ENCODE peak calls at places on chromosomes 11 and 22, in ten cellular contexts. O is Karpas-422; K is Kasumi-1; H is cardiac muscle cell; Y is body of pancreas; F is T-helper 2 cell; T is NCI-H460; L is stimulated activated CD4-positive, alpha-beta T cell treated with anti-CD3 and anti-CD28 coated beads, Interleukin-1b, Interleukin-23, amount 100 ng/mL, for 24 hours; C is foreskin keratinocyte; G is A172. V is an unnamed sample.

GRCh38 chr22:19884161-19884953 is 29.7 kb upstream of the GNB1L start:
- DNase-seq in O (no peak), L (no peak), T (no peak), C (no peak), H (no peak), K (no peak), G (no peak), Y (peak), F (no peak), V (no peak)

GRCh38 chr22:28440517-28441366 is 238.9 kb downstream of the TTC28 start:
- DNase-seq in C (no peak), K (no peak), Y (peak), O (no peak), G (no peak), H (peak), L (no peak), T (no peak), F (no peak), V (no peak)

GRCh38 chr11:126113515-126113957 is 50.9 kb upstream of the CDON start:
- DNase-seq in C (peak), Y (peak), H (peak), F (no peak), K (no peak), L (no peak), G (peak), T (peak), O (no peak), V (peak)

GRCh38 chr11:128039140-128040021 is 548.0 kb downstream of the ETS1 start:
- DNase-seq in G (peak), O (no peak), F (peak), K (peak), H (peak), C (no peak), Y (no peak), T (no peak), L (peak), V (peak)

GRCh38 chr22:44711701-44712100 is 9.7 kb downstream of the PRR5 start:
- DNase-seq in O (no peak), C (no peak), Y (no peak), H (no peak), F (no peak), T (no peak), K (no peak), G (no peak), L (no peak), V (no peak)

GRCh38 chr11:10666556-10666955 is 27.0 kb downstream of the IRAG1 start:
- DNase-seq in K (no peak), H (no peak), O (no peak), F (no peak), G (no peak), C (no peak), T (peak), L (no peak), Y (no peak), V (no peak)

GRCh38 chr11:93986716-93987115 is 34.4 kb upstream of the HEPHL1 start:
- DNase-seq in H (peak), G (peak), T (no peak), F (no peak), K (no peak), L (no peak), C (no peak), O (no peak), Y (peak), V (no peak)

GRCh38 chr11:1167256-1167655 is 9.5 kb downstream of the MUC5AC start:
- DNase-seq in G (no peak), K (no peak), L (no peak), C (no peak), Y (peak), F (no peak), O (no peak), T (no peak), H (no peak), V (no peak)

GRCh38 chr11:36264601-36265344 is 24.5 kb downstream of the COMMD9 start:
- DNase-seq in O (no peak), G (no peak), C (no peak), F (no peak), L (no peak), T (no peak), K (no peak), Y (no peak), H (no peak), V (no peak)

GRCh38 chr11:118212131-118212725 is 12.6 kb downstream of the JAML start:
- DNase-seq in G (no peak), C (no peak), F (no peak), T (no peak), K (no peak), O (peak), L (no peak), Y (no peak), H (no peak), V (no peak)

GRCh38 chr22:44023404-44024287 is 456 bp upstream of the PARVB start:
- DNase-seq in Y (peak), F (no peak), O (peak), G (no peak), C (no peak), L (no peak), H (peak), K (peak), T (peak), V (peak)

GRCh38 chr22:19872779-19873137 is 18.1 kb upstream of the GNB1L start:
- DNase-seq in T (no peak), L (no peak), G (no peak), K (no peak), H (no peak), F (no peak), Y (peak), C (no peak), O (no peak), V (no peak)